ENCODE peak calls at places on chromosomes 7 and 10, in four cellular contexts. J, F, A and I are unnamed samples.

GRCh38 chr10:35089641-35090161 is 440 bp downstream of the CUL2 start:
- DNase-seq in J (no peak), F (no peak), A (no peak), I (no peak)

GRCh38 chr10:36441557-36441956 is 683.8 kb upstream of the ANKRD30A start:
- DNase-seq in F (no peak), A (no peak), J (no peak), I (peak)

GRCh38 chr7:148772297-148773089 is 73.8 kb downstream of the CUL1 start:
- DNase-seq in A (no peak), F (no peak), J (peak), I (no peak)

GRCh38 chr10:117740696-117741222 is 198.2 kb downstream of the EMX2 start:
- DNase-seq in F (no peak), J (no peak), A (no peak), I (no peak)

GRCh38 chr10:69579661-69580060 is 6.4 kb upstream of the NEUROG3 start:
- DNase-seq in A (no peak), J (no peak), F (no peak), I (no peak)

GRCh38 chr7:155796381-155797261 is 15.6 kb downstream of the SHH start:
- DNase-seq in A (no peak), F (no peak), J (no peak), I (peak)

GRCh38 chr10:96334888-96335526 is 23.8 kb downstream of the OPALIN start:
- DNase-seq in J (peak), F (no peak), A (no peak), I (peak)

GRCh38 chr10:96505150-96506136 is 8.3 kb downstream of the TLL2 start:
- DNase-seq in F (no peak), A (no peak), J (no peak), I (no peak)

GRCh38 chr10:102268333-102268999 is 23.1 kb downstream of the GBF1 start:
- DNase-seq in F (no peak), J (no peak), A (no peak), I (no peak)

GRCh38 chr10:14550471-14550941 is 219.8 kb upstream of the FRMD4A start:
- DNase-seq in J (no peak), A (no peak), F (no peak), I (no peak)

GRCh38 chr10:124464028-124464751 is 2.6 kb downstream of the LHPP start:
- DNase-seq in J (no peak), F (no peak), A (no peak), I (no peak)

GRCh38 chr7:77479536-77480088 is 57.5 kb upstream of the PTPN12 start:
- DNase-seq in F (no peak), J (no peak), A (no peak), I (no peak)

DNA sequence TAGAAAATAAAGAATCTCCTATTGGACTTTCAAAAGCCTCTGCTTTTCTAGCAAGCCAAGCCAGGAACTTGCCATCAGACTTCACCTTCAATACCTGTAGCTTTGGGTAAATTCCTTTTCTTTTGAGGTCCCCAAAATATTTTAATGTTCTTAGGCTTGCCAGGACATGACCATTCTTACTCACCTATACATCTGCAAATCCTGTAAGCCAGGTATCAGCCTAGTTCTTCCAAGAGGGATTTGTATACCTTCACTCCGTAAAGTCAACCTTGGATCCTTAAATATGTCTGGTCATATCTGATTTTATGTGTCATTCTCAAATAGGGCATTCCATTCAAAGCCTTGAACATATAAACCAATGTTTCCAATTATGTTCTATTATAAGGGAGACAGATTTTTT is 210.6 kb upstream of the CELF2 start:
- DNase-seq in J (no peak), F (no peak), A (no peak), I (no peak)
- TF ChIP-seq SIN3A in J (no peak), F (no peak), A (no peak), I (no peak)

DNA sequence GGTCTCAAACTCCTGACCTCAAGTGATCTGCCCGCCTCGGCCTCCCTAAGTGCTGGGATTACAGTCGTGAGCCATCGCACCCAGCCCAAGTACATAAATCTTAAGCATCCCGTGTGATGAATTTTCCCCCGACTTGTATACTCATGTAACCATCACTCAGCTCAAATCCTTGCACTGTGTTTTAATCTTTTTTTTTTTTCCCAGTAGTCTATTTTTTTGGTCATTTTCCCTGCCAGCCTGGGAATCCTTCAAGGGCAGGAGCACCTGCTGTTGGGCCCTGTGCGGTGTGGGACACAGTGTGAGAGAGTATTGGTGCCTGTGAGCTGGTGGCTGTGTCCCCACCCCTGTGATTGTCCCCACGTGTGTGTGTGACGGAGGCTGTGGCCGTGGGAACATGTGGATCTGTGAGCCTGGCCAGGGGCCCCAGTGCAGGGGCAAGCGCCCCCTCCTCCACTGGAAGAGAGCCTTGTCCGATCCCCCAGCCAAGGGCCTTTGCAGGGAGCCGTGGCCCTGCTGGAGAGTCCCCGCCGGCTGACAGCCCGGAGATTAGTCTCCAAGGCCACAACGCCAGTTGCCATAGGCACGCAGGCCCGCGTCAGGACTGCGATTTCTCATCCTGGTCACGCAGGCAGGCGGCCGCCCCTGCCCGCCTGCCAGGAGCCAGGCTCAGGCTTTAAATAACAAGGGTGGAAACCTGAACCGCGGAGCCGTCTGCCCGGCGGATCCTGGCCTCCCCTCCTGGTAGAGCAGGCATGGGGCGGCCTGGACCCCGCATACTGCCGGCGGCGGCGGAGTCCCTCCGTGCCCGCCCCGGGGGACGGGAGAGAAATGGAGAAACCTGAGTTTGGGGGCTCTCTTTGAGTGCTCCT is 26.5 kb downstream of the GTF2IRD1 start:
- DNase-seq in F (peak), J (no peak), A (no peak), I (peak)
- TF ChIP-seq SIN3A in F (peak), J (no peak), A (no peak), I (peak)

GRCh38 chr10:79305515-79305914 is 41.8 kb upstream of the PPIF start:
- DNase-seq in A (no peak), F (no peak), J (no peak), I (peak)

GRCh38 chr10:79305988-79306387 is 41.3 kb upstream of the PPIF start:
- DNase-seq in A (no peak), F (no peak), J (no peak), I (peak)

GRCh38 chr10:79303631-79304478 is 43.4 kb upstream of the PPIF start:
- DNase-seq in F (no peak), J (no peak), A (no peak), I (peak)

GRCh38 chr10:79306644-79307220 is 40.5 kb upstream of the PPIF start:
- DNase-seq in J (no peak), F (no peak), A (no peak), I (no peak)

GRCh38 chr10:79304479-79305087 is 42.7 kb upstream of the PPIF start:
- DNase-seq in J (no peak), F (no peak), A (no peak), I (peak)
- TF ChIP-seq SIN3A in J (no peak), F (no peak), A (no peak), I (no peak)

DNA sequence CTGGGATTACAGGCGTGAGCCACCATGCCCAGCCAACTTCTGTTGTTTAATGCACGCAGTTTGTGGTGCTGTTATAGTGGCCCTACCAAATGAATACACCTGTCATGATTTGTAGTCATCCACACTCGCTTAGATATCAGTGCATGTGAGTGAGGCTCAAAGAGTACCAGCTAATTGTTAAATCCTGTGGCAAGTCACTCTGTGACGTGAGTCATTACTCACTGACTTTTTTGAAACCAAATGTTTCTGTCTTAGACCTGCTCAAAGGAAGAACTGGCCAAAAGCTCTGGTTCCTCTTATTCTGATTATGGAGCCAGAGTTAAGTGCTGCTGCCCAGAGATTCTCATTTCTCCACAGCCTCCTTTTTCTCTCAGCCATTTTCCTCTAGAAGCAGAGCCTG is 109.4 kb downstream of the PRKAG2 start:
- DNase-seq in A (peak), F (no peak), J (no peak), I (no peak)
- TF ChIP-seq SIN3A in A (no peak), F (no peak), J (no peak), I (no peak)

DNA sequence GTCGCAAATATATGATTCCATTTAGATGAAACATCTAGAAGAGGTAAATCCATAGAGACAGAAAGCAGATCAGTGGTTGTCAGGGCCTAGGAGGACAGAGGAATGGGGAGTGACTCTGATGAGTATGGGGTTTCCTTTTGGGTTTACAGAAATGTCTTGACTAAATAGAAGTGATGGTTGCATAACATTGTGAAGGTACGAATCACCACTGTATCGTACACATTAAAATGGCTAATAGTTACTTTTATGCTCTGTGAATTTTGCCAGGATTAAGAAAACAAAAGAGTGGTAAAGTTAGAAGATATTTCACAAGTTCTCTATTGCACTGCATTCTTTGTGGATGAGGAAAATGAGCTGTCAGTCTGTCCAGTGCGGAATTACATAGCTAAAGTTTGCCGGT is 407.4 kb downstream of the KCNMA1 start:
- DNase-seq in J (no peak), A (no peak), F (no peak), I (no peak)
- TF ChIP-seq SIN3A in J (no peak), A (no peak), F (no peak), I (no peak)

DNA sequence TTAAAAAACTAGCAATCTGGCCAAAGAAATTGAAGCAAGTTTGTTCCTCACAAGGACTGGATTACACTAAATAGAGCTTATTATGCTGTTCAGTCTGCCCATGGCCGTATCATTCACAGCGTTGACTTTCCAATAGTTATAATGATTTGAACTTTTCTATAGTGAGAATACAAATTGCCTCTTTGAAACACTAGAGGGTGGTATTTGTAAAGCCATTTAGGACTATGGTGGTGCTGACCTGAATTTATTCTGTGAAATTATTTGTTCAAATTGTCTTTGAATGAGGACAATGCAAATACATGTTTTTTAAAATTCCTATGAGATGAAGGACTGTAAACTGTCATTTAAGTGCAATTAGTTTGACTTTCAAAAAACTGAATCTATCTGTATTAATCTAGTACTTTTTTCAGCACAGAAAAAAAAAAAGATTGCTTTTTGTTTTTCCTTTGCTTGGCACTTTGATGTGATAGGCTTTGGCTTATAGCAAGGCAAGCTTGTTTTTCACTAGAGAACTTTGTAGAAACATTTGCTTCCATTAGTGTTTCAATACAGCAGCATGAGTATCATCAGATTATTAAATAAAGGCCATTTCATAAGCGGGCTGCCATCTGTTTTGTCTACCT is 122.6 kb upstream of the TMEM229A start:
- DNase-seq in J (peak), A (no peak), F (no peak), I (peak)
- TF ChIP-seq SIN3A in J (no peak), A (no peak), F (no peak), I (no peak)

DNA sequence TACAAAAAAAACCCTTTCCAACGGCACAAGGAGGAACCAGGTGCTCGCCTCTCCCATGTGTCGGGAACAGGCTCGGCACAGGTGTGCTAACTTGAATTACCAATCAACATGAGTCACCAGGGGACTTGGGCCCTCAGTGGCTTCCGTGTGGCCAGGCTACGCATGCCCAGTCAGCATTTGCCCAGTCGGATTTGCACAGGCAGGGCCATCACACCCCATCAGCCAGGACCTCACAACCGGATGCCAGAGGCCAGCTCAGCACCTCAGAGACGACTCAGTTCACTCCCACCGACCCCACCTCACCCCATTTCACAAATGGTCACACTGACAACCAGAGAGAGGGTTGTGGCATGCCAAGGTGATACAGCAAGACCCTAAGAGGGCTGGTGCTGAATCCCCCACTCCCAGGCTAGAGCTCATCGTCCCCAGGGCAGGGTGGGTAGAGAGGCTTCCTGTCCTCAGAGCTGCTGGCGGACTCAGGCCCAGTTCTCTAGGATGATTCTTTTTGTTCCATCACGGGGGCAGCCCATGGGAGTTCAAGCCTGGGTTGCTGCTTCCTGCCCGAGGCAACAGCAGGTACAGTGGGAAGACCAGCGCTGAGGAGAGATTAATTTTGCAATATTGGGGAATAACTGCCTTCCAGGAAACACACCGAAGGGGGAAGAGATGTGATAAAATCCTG is 13.6 kb downstream of the ANXA11 start:
- DNase-seq in J (no peak), A (no peak), F (no peak), I (no peak)
- TF ChIP-seq SIN3A in J (no peak), A (no peak), F (no peak), I (no peak)

DNA sequence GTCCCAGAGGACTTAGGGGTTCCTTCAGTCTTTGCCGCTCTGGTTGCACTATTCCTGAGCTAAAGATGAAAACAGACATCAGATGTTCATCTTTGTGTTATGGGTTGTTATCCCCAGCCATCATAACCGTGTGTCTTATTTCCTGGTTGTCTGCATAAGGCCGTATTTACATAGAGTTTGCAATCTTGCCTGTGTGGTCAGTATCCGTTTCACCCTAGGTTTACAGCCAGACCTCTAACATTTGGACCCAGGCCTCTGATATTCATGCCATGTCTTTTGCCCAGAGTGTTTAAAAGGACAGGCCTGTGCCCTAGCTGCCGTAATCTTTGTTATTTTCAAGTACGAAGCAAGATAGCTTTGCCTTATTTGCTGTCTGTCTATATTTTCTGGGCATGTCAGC is 26.6 kb downstream of the LRRC4 start:
- DNase-seq in A (no peak), F (no peak), J (no peak), I (no peak)
- TF ChIP-seq SIN3A in A (no peak), F (no peak), J (no peak), I (no peak)

DNA sequence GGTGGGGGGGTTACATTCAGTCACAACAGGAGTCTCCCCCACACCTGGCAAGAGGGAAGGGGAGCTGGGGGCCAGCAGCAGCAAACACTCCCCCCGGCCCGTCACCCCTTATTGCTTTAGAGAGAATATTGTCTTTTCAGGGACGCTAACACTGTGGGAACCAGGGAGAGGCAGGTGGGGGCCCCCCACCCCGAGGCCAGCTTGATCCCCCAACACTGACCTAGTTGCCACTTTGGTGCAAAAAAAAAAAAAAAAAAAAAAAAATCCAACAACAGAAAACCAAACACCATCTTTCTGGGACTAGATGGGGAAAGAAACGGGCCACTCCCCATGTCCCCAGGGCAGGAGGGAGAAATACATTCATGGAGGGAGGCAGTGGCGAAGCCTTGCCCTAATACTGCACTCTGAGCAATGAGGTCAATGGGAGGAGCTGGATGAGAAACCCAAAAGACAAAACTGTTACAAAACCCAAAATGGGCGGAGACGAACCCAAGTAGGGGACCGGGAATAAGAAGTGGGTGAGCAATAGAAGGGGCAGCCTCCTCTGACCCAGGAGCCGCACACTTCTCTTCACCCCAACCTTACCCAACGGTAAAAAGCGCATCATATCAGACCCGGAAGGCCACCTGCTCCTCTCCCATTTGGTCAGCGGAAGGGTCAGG is 6.5 kb downstream of the GNB2 start:
- DNase-seq in A (no peak), F (no peak), J (no peak), I (peak)
- TF ChIP-seq SIN3A in A (no peak), F (no peak), J (no peak), I (no peak)